ENCODE peak calls at places on chromosomes 3 and 15, in five cellular contexts. One of them, this sample, is unnamed. For H3K36me3, the result is how much of the 10 kb centered on the place peaks cover.

GRCh38 chr3:16601539-16602005 is 3.7 kb downstream of the DAZL start:
- DNase-seq in esophagus squamous epithelium: no peak
- DNase-seq in heart right ventricle: no peak
- DNase-seq in BJ: no peak
- DNase-seq in brain microvascular endothelial cell: no peak
- DNase-seq in this sample: no peak

GRCh38 chr3:149968216-149968615 is 2.5 kb downstream of the PFN2 start:
- DNase-seq in brain microvascular endothelial cell: peak
- DNase-seq in heart right ventricle: no peak
- DNase-seq in esophagus squamous epithelium: no peak
- DNase-seq in BJ: no peak
- DNase-seq in this sample: no peak

GRCh38 chr3:190044142-190044541 is 76.6 kb downstream of the P3H2 start:
- DNase-seq in esophagus squamous epithelium: no peak
- DNase-seq in heart right ventricle: no peak
- DNase-seq in brain microvascular endothelial cell: no peak
- DNase-seq in BJ: peak
- DNase-seq in this sample: no peak

GRCh38 chr3:182509312-182509711 is 284.0 kb upstream of the ATP11B start:
- DNase-seq in heart right ventricle: no peak
- DNase-seq in BJ: no peak
- DNase-seq in esophagus squamous epithelium: no peak
- DNase-seq in brain microvascular endothelial cell: no peak
- DNase-seq in this sample: no peak

GRCh38 chr15:63288778-63289378 is 11.5 kb downstream of the APH1B start:
- DNase-seq in brain microvascular endothelial cell: no peak
- DNase-seq in BJ: peak
- DNase-seq in heart right ventricle: no peak
- DNase-seq in esophagus squamous epithelium: no peak
- DNase-seq in this sample: no peak

GRCh38 chr3:49924683-49925082 is 4.9 kb downstream of the MON1A start:
- DNase-seq in heart right ventricle: no peak
- DNase-seq in esophagus squamous epithelium: no peak
- DNase-seq in BJ: no peak
- DNase-seq in brain microvascular endothelial cell: peak
- DNase-seq in this sample: no peak

GRCh38 chr15:88649753-88650551 is 11.1 kb downstream of the ISG20 start:
- DNase-seq in brain microvascular endothelial cell: no peak
- DNase-seq in BJ: no peak
- DNase-seq in heart right ventricle: no peak
- DNase-seq in esophagus squamous epithelium: no peak
- DNase-seq in this sample: peak

GRCh38 chr15:90617171-90617570 is 87.4 kb downstream of the CRTC3 start:
- DNase-seq in brain microvascular endothelial cell: no peak
- DNase-seq in esophagus squamous epithelium: no peak
- DNase-seq in heart right ventricle: no peak
- DNase-seq in BJ: no peak
- DNase-seq in this sample: no peak

GRCh38 chr3:152976232-152976631 is 141.3 kb downstream of the P2RY1 start:
- DNase-seq in brain microvascular endothelial cell: no peak
- DNase-seq in BJ: no peak
- DNase-seq in esophagus squamous epithelium: no peak
- DNase-seq in heart right ventricle: no peak
- DNase-seq in this sample: no peak

GRCh38 chr3:9420850-9421549 is 23.6 kb downstream of the SETD5 start:
- DNase-seq in BJ: no peak
- DNase-seq in esophagus squamous epithelium: no peak
- DNase-seq in heart right ventricle: no peak
- DNase-seq in brain microvascular endothelial cell: no peak
- DNase-seq in this sample: no peak

GRCh38 chr3:180223268-180223667 is 186.5 kb upstream of the PEX5L start:
- DNase-seq in esophagus squamous epithelium: no peak
- DNase-seq in heart right ventricle: no peak
- DNase-seq in brain microvascular endothelial cell: no peak
- DNase-seq in BJ: no peak
- DNase-seq in this sample: no peak

GRCh38 chr3:139388961-139389551 is 391 bp downstream of the COPB2 start:
- DNase-seq in esophagus squamous epithelium: no peak
- DNase-seq in BJ: no peak
- DNase-seq in heart right ventricle: no peak
- DNase-seq in brain microvascular endothelial cell: no peak
- DNase-seq in this sample: no peak

GRCh38 chr3:45929042-45929679 is 14.1 kb upstream of the CXCR6 start:
- DNase-seq in BJ: no peak
- DNase-seq in heart right ventricle: no peak
- DNase-seq in esophagus squamous epithelium: no peak
- DNase-seq in brain microvascular endothelial cell: no peak
- DNase-seq in this sample: no peak

GRCh38 chr3:52119056-52119455 is 35.2 kb downstream of the POC1A start:
- DNase-seq in heart right ventricle: no peak
- DNase-seq in brain microvascular endothelial cell: no peak
- DNase-seq in esophagus squamous epithelium: no peak
- DNase-seq in BJ: no peak
- DNase-seq in this sample: no peak

GRCh38 chr3:33030802-33031201 is 66.1 kb downstream of the GLB1 start:
- DNase-seq in heart right ventricle: no peak
- DNase-seq in brain microvascular endothelial cell: no peak
- DNase-seq in BJ: no peak
- DNase-seq in esophagus squamous epithelium: no peak
- DNase-seq in this sample: no peak

GRCh38 chr3:112481342-112481870 is 17.9 kb downstream of the BTLA start:
- DNase-seq in brain microvascular endothelial cell: no peak
- DNase-seq in BJ: no peak
- DNase-seq in esophagus squamous epithelium: no peak
- DNase-seq in heart right ventricle: no peak
- DNase-seq in this sample: no peak

GRCh38 chr15:57861805-57862586 is 155.5 kb downstream of the POLR2M start:
- DNase-seq in esophagus squamous epithelium: no peak
- DNase-seq in heart right ventricle: no peak
- DNase-seq in BJ: peak
- DNase-seq in brain microvascular endothelial cell: peak
- DNase-seq in this sample: no peak

GRCh38 chr15:52798529-52799101 is 8.5 kb upstream of the ONECUT1 start:
- DNase-seq in BJ: no peak
- DNase-seq in heart right ventricle: no peak
- DNase-seq in esophagus squamous epithelium: no peak
- DNase-seq in brain microvascular endothelial cell: no peak
- DNase-seq in this sample: no peak

GRCh38 chr3:5011555-5012256 is 32.5 kb downstream of the BHLHE40 start:
- DNase-seq in BJ: no peak
- DNase-seq in brain microvascular endothelial cell: no peak
- DNase-seq in esophagus squamous epithelium: no peak
- DNase-seq in heart right ventricle: no peak
- DNase-seq in this sample: no peak

GRCh38 chr15:59274126-59274970 is 67.7 kb downstream of the LDHAL6B start:
- DNase-seq in esophagus squamous epithelium: no peak
- DNase-seq in brain microvascular endothelial cell: peak
- DNase-seq in heart right ventricle: no peak
- DNase-seq in BJ: no peak
- DNase-seq in this sample: no peak

GRCh38 chr3:131033480-131034080 is 6.9 kb downstream of the NEK11 start:
- DNase-seq in BJ: no peak
- DNase-seq in heart right ventricle: no peak
- DNase-seq in esophagus squamous epithelium: no peak
- DNase-seq in brain microvascular endothelial cell: peak
- DNase-seq in this sample: no peak

GRCh38 chr3:191235331-191236314 is 36.6 kb downstream of the OSTN start:
- DNase-seq in BJ: peak
- DNase-seq in heart right ventricle: no peak
- DNase-seq in esophagus squamous epithelium: no peak
- DNase-seq in brain microvascular endothelial cell: peak
- DNase-seq in this sample: no peak

GRCh38 chr3:88003115-88003755 is 55.6 kb downstream of the CGGBP1 start:
- DNase-seq in heart right ventricle: no peak
- DNase-seq in brain microvascular endothelial cell: peak
- DNase-seq in esophagus squamous epithelium: no peak
- DNase-seq in BJ: peak
- DNase-seq in this sample: no peak

GRCh38 chr15:45943255-45943654 is 308.4 kb downstream of the SQOR start:
- DNase-seq in BJ: no peak
- DNase-seq in esophagus squamous epithelium: no peak
- DNase-seq in heart right ventricle: no peak
- DNase-seq in brain microvascular endothelial cell: no peak
- DNase-seq in this sample: no peak

GRCh38 chr15:63049747-63050439 is 7.3 kb downstream of the TPM1 start:
- DNase-seq in esophagus squamous epithelium: no peak
- DNase-seq in heart right ventricle: no peak
- DNase-seq in brain microvascular endothelial cell: no peak
- DNase-seq in BJ: no peak
- DNase-seq in this sample: no peak

GRCh38 chr3:125054436-125055164 is 1.2 kb downstream of the HEG1 start:
- DNase-seq in brain microvascular endothelial cell: peak
- DNase-seq in BJ: no peak
- DNase-seq in esophagus squamous epithelium: no peak
- DNase-seq in heart right ventricle: no peak
- DNase-seq in this sample: no peak

GRCh38 chr3:50479523-50479922 is 23.9 kb downstream of the CACNA2D2 start:
- DNase-seq in esophagus squamous epithelium: no peak
- DNase-seq in BJ: no peak
- DNase-seq in heart right ventricle: no peak
- DNase-seq in brain microvascular endothelial cell: no peak
- DNase-seq in this sample: no peak

GRCh38 chr3:61053781-61054496 is 197.3 kb downstream of the FHIT start:
- DNase-seq in BJ: no peak
- DNase-seq in brain microvascular endothelial cell: no peak
- DNase-seq in heart right ventricle: no peak
- DNase-seq in esophagus squamous epithelium: no peak
- DNase-seq in this sample: no peak

GRCh38 chr3:72844436-72844999 is 3.7 kb downstream of the SHQ1 start:
- DNase-seq in esophagus squamous epithelium: no peak
- DNase-seq in heart right ventricle: no peak
- DNase-seq in BJ: no peak
- DNase-seq in brain microvascular endothelial cell: no peak
- DNase-seq in this sample: no peak

GRCh38 chr3:72836923-72837322 is 11.3 kb downstream of the SHQ1 start:
- DNase-seq in esophagus squamous epithelium: no peak
- DNase-seq in brain microvascular endothelial cell: no peak
- DNase-seq in BJ: no peak
- DNase-seq in heart right ventricle: peak
- DNase-seq in this sample: no peak

GRCh38 chr3:72836409-72836808 is 11.8 kb downstream of the SHQ1 start:
- DNase-seq in brain microvascular endothelial cell: no peak
- DNase-seq in heart right ventricle: no peak
- DNase-seq in esophagus squamous epithelium: no peak
- DNase-seq in BJ: no peak
- DNase-seq in this sample: no peak

DNA sequence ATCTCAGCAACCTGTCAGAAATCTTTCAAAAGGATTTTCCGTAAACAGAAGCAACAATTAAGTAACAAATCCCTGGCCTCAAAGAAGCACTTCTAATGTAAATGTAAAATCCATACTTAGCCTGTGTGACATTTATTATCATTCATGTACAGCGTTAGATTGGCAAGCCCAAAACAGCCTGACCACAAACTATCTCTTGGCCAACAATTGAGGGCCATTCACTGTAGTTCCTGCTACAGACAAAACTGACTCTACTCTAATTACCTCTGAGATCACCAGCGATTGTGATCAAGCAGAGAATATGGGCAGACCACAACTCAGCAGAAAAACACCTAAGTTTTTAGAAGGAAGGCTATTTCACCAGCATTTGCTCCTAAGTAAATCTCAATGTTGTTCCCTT is 9.2 kb downstream of the SHQ1 start:
- DNase-seq in brain microvascular endothelial cell: no peak
- DNase-seq in BJ: no peak
- DNase-seq in esophagus squamous epithelium: no peak
- DNase-seq in heart right ventricle: no peak
- DNase-seq in this sample: no peak
- H3K36me3 ChIP-seq in brain microvascular endothelial cell: under half
- H3K36me3 ChIP-seq in BJ: under half
- H3K36me3 ChIP-seq in esophagus squamous epithelium: half or more
- H3K36me3 ChIP-seq in heart right ventricle: half or more
- H3K36me3 ChIP-seq in this sample: under half

GRCh38 chr15:56733131-56734012 is at the start of gene ZNF280D:
- DNase-seq in BJ: peak
- DNase-seq in esophagus squamous epithelium: peak
- DNase-seq in heart right ventricle: peak
- DNase-seq in brain microvascular endothelial cell: peak
- DNase-seq in this sample: peak
- H3K4me3 ChIP-seq in BJ: peak
- H3K4me3 ChIP-seq in esophagus squamous epithelium: peak
- H3K4me3 ChIP-seq in heart right ventricle: peak
- H3K4me3 ChIP-seq in brain microvascular endothelial cell: peak
- H3K4me3 ChIP-seq in this sample: peak

GRCh38 chr3:12601072-12601471 is 44.2 kb downstream of the MKRN2 start:
- DNase-seq in BJ: no peak
- DNase-seq in heart right ventricle: no peak
- DNase-seq in esophagus squamous epithelium: no peak
- DNase-seq in brain microvascular endothelial cell: no peak
- DNase-seq in this sample: no peak
- H3K36me3 ChIP-seq in BJ: under half
- H3K36me3 ChIP-seq in heart right ventricle: half or more
- H3K36me3 ChIP-seq in esophagus squamous epithelium: half or more
- H3K36me3 ChIP-seq in brain microvascular endothelial cell: under half
- H3K36me3 ChIP-seq in this sample: under half

GRCh38 chr15:75168374-75168773 is 33.3 kb upstream of the C15orf39 start:
- DNase-seq in heart right ventricle: no peak
- DNase-seq in BJ: no peak
- DNase-seq in esophagus squamous epithelium: no peak
- DNase-seq in brain microvascular endothelial cell: no peak
- DNase-seq in this sample: no peak
- H3K4me3 ChIP-seq in heart right ventricle: no peak
- H3K4me3 ChIP-seq in BJ: no peak
- H3K4me3 ChIP-seq in esophagus squamous epithelium: no peak
- H3K4me3 ChIP-seq in brain microvascular endothelial cell: no peak
- H3K4me3 ChIP-seq in this sample: no peak

GRCh38 chr15:74179983-74180688 is 6.6 kb downstream of the ISLR start:
- DNase-seq in esophagus squamous epithelium: no peak
- DNase-seq in BJ: no peak
- DNase-seq in brain microvascular endothelial cell: peak
- DNase-seq in heart right ventricle: peak
- DNase-seq in this sample: no peak
- H3K36me3 ChIP-seq in esophagus squamous epithelium: under half
- H3K36me3 ChIP-seq in BJ: under half
- H3K36me3 ChIP-seq in brain microvascular endothelial cell: under half
- H3K36me3 ChIP-seq in heart right ventricle: under half
- H3K36me3 ChIP-seq in this sample: under half

This sample was measured in lung.